ENCODE peak calls at places on chromosomes 13 and 19, in seven cellular contexts. One of them, this sample, is unnamed. For H3K4me1, the result is how much of the 10 kb centered on the place peaks cover.

GRCh38 chr19:3968556-3969434 is 2.1 kb downstream of the DAPK3 start:
- DNase-seq in Peyer's patch: no peak
- DNase-seq in A549: peak
- DNase-seq in endothelial cell of umbilical vein: peak
- DNase-seq in body of pancreas: peak
- DNase-seq in CD8-positive, alpha-beta T cell: no peak
- DNase-seq in transverse colon: peak
- DNase-seq in this sample: peak

GRCh38 chr13:113833111-113833830 is 30.6 kb downstream of the GAS6 start:
- DNase-seq in Peyer's patch: no peak
- DNase-seq in A549: no peak
- DNase-seq in endothelial cell of umbilical vein: no peak
- DNase-seq in body of pancreas: no peak
- DNase-seq in CD8-positive, alpha-beta T cell: no peak
- DNase-seq in transverse colon: no peak
- DNase-seq in this sample: no peak

GRCh38 chr19:41376241-41376997 is at the start of gene TMEM91:
- DNase-seq in Peyer's patch: peak
- DNase-seq in A549: no peak
- DNase-seq in endothelial cell of umbilical vein: peak
- DNase-seq in body of pancreas: peak
- DNase-seq in CD8-positive, alpha-beta T cell: no peak
- DNase-seq in transverse colon: peak
- DNase-seq in this sample: no peak

GRCh38 chr13:98570929-98571372 is 6.0 kb downstream of the STK24 start:
- DNase-seq in Peyer's patch: peak
- DNase-seq in A549: no peak
- DNase-seq in endothelial cell of umbilical vein: peak
- DNase-seq in body of pancreas: no peak
- DNase-seq in CD8-positive, alpha-beta T cell: no peak
- DNase-seq in transverse colon: peak
- DNase-seq in this sample: no peak

GRCh38 chr13:51643114-51643881 is 59.0 kb downstream of the WDFY2 start:
- DNase-seq in Peyer's patch: no peak
- DNase-seq in A549: peak
- DNase-seq in endothelial cell of umbilical vein: peak
- DNase-seq in body of pancreas: no peak
- DNase-seq in CD8-positive, alpha-beta T cell: no peak
- DNase-seq in transverse colon: no peak
- DNase-seq in this sample: no peak

GRCh38 chr19:56314018-56314583 is 538 bp downstream of the ZSCAN5A start:
- DNase-seq in Peyer's patch: no peak
- DNase-seq in A549: no peak
- DNase-seq in endothelial cell of umbilical vein: no peak
- DNase-seq in body of pancreas: no peak
- DNase-seq in CD8-positive, alpha-beta T cell: no peak
- DNase-seq in transverse colon: no peak
- DNase-seq in this sample: peak

GRCh38 chr19:9818175-9818733 is 625 bp downstream of the FBXL12 start:
- DNase-seq in Peyer's patch: no peak
- DNase-seq in A549: no peak
- DNase-seq in endothelial cell of umbilical vein: peak
- DNase-seq in body of pancreas: no peak
- DNase-seq in CD8-positive, alpha-beta T cell: no peak
- DNase-seq in transverse colon: no peak
- DNase-seq in this sample: no peak

GRCh38 chr19:49921871-49922755 is 6.9 kb upstream of the ATF5 start:
- DNase-seq in Peyer's patch: no peak
- DNase-seq in A549: no peak
- DNase-seq in endothelial cell of umbilical vein: no peak
- DNase-seq in body of pancreas: no peak
- DNase-seq in CD8-positive, alpha-beta T cell: no peak
- DNase-seq in transverse colon: no peak
- DNase-seq in this sample: no peak

GRCh38 chr19:32869369-32870153 is at the start of gene SLC7A9:
- DNase-seq in Peyer's patch: no peak
- DNase-seq in A549: no peak
- DNase-seq in endothelial cell of umbilical vein: no peak
- DNase-seq in body of pancreas: no peak
- DNase-seq in CD8-positive, alpha-beta T cell: no peak
- DNase-seq in transverse colon: no peak
- DNase-seq in this sample: no peak

GRCh38 chr19:44740351-44740824 is 8.1 kb upstream of the BCL3 start:
- DNase-seq in Peyer's patch: no peak
- DNase-seq in A549: peak
- DNase-seq in endothelial cell of umbilical vein: no peak
- DNase-seq in body of pancreas: no peak
- DNase-seq in CD8-positive, alpha-beta T cell: no peak
- DNase-seq in transverse colon: no peak
- DNase-seq in this sample: no peak

GRCh38 chr19:37583340-37583739 is 11.3 kb downstream of the ZNF571 start:
- DNase-seq in Peyer's patch: no peak
- DNase-seq in A549: no peak
- DNase-seq in endothelial cell of umbilical vein: no peak
- DNase-seq in body of pancreas: no peak
- DNase-seq in CD8-positive, alpha-beta T cell: no peak
- DNase-seq in transverse colon: no peak
- DNase-seq in this sample: no peak

GRCh38 chr13:44815507-44816074 is 173.7 kb downstream of the NUFIP1 start:
- DNase-seq in Peyer's patch: no peak
- DNase-seq in A549: peak
- DNase-seq in endothelial cell of umbilical vein: peak
- DNase-seq in body of pancreas: peak
- DNase-seq in CD8-positive, alpha-beta T cell: no peak
- DNase-seq in transverse colon: no peak
- DNase-seq in this sample: peak

GRCh38 chr13:42392706-42393572 is 121.0 kb downstream of the AKAP11 start:
- DNase-seq in Peyer's patch: no peak
- DNase-seq in A549: no peak
- DNase-seq in endothelial cell of umbilical vein: no peak
- DNase-seq in body of pancreas: no peak
- DNase-seq in CD8-positive, alpha-beta T cell: no peak
- DNase-seq in transverse colon: no peak
- DNase-seq in this sample: no peak

GRCh38 chr19:754530-754929 is 3.6 kb downstream of the MISP start:
- DNase-seq in Peyer's patch: no peak
- DNase-seq in A549: no peak
- DNase-seq in endothelial cell of umbilical vein: no peak
- DNase-seq in body of pancreas: no peak
- DNase-seq in CD8-positive, alpha-beta T cell: no peak
- DNase-seq in transverse colon: peak
- DNase-seq in this sample: no peak

GRCh38 chr13:20160346-20161274 is at the start of gene GJA3:
- DNase-seq in Peyer's patch: peak
- DNase-seq in A549: peak
- DNase-seq in endothelial cell of umbilical vein: no peak
- DNase-seq in body of pancreas: no peak
- DNase-seq in CD8-positive, alpha-beta T cell: peak
- DNase-seq in transverse colon: no peak
- DNase-seq in this sample: peak

GRCh38 chr13:39035204-39035603 is 2.7 kb downstream of the PROSER1 start:
- DNase-seq in Peyer's patch: no peak
- DNase-seq in A549: no peak
- DNase-seq in endothelial cell of umbilical vein: peak
- DNase-seq in body of pancreas: no peak
- DNase-seq in CD8-positive, alpha-beta T cell: no peak
- DNase-seq in transverse colon: no peak
- DNase-seq in this sample: peak

DNA sequence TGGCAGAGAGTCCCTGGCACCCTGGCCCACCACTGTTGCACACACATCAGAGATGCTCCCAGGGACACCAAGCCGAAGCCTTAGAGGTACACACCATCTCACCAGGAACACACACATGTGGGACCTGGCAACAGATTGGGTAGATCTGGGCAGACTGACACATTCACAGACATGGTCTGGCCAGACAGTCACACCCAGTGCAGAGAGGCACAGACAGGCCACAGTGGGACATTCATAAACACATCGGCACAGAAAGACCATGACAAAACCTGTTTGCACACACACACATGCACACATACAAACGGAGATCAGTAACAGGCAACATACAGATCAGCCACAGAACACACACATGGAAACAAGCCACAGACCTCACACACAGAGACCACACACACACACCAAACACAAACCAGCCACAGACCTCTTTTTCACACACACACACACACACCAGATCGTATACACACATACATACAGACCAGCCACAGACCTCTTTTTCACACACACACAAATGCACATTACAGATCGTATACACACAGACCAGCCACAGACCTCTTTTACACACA is 6.3 kb upstream of the JUNB start:
- DNase-seq in Peyer's patch: no peak
- DNase-seq in A549: peak
- DNase-seq in endothelial cell of umbilical vein: no peak
- DNase-seq in body of pancreas: no peak
- DNase-seq in CD8-positive, alpha-beta T cell: no peak
- DNase-seq in transverse colon: no peak
- DNase-seq in this sample: no peak
- H3K4me1 ChIP-seq in Peyer's patch: half or more
- H3K4me1 ChIP-seq in A549: half or more
- H3K4me1 ChIP-seq in endothelial cell of umbilical vein: under half
- H3K4me1 ChIP-seq in body of pancreas: half or more
- H3K4me1 ChIP-seq in CD8-positive, alpha-beta T cell: half or more
- H3K4me1 ChIP-seq in transverse colon: half or more
- H3K4me1 ChIP-seq in this sample: under half

GRCh38 chr19:54418030-54418929 is 3.0 kb downstream of the TTYH1 start:
- DNase-seq in Peyer's patch: no peak
- DNase-seq in A549: peak
- DNase-seq in endothelial cell of umbilical vein: no peak
- DNase-seq in body of pancreas: no peak
- DNase-seq in CD8-positive, alpha-beta T cell: no peak
- DNase-seq in transverse colon: no peak
- DNase-seq in this sample: no peak
- H3K4me1 ChIP-seq in Peyer's patch: under half
- H3K4me1 ChIP-seq in A549: under half
- H3K4me1 ChIP-seq in endothelial cell of umbilical vein: under half
- H3K4me1 ChIP-seq in body of pancreas: under half
- H3K4me1 ChIP-seq in CD8-positive, alpha-beta T cell: under half
- H3K4me1 ChIP-seq in transverse colon: under half
- H3K4me1 ChIP-seq in this sample: under half

GRCh38 chr19:48614436-48615144 is at the start of gene FAM83E:
- DNase-seq in Peyer's patch: no peak
- DNase-seq in A549: peak
- DNase-seq in endothelial cell of umbilical vein: no peak
- DNase-seq in body of pancreas: peak
- DNase-seq in CD8-positive, alpha-beta T cell: no peak
- DNase-seq in transverse colon: peak
- DNase-seq in this sample: no peak
- H3K4me1 ChIP-seq in Peyer's patch: under half
- H3K4me1 ChIP-seq in A549: under half
- H3K4me1 ChIP-seq in endothelial cell of umbilical vein: under half
- H3K4me1 ChIP-seq in body of pancreas: under half
- H3K4me1 ChIP-seq in CD8-positive, alpha-beta T cell: under half
- H3K4me1 ChIP-seq in transverse colon: under half
- H3K4me1 ChIP-seq in this sample: under half

DNA sequence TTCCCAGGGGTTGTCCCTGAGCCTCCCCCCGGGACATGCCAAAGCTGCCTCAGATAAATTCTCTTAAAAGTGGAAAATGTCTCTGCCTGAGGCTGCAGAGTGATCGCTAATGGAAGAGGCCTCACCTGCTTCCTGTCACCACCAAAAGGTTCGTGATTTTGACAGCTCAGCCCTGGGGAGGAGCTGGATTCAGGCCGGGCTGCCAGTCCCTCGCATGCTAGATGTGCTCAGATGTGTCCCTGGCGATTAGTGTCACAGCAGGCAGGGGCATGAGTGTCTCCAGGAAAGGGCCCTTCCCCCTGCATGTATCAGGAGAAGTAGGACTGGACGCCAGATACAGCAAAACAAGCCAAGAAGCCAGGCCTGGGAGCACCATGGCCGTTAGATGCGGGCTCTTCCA is 626.5 kb downstream of the UQCRFS1 start:
- DNase-seq in Peyer's patch: no peak
- DNase-seq in A549: no peak
- DNase-seq in endothelial cell of umbilical vein: no peak
- DNase-seq in body of pancreas: no peak
- DNase-seq in CD8-positive, alpha-beta T cell: no peak
- DNase-seq in transverse colon: no peak
- DNase-seq in this sample: no peak
- H3K4me1 ChIP-seq in Peyer's patch: under half
- H3K4me1 ChIP-seq in A549: under half
- H3K4me1 ChIP-seq in endothelial cell of umbilical vein: under half
- H3K4me1 ChIP-seq in body of pancreas: under half
- H3K4me1 ChIP-seq in CD8-positive, alpha-beta T cell: under half
- H3K4me1 ChIP-seq in transverse colon: under half
- H3K4me1 ChIP-seq in this sample: under half

DNA sequence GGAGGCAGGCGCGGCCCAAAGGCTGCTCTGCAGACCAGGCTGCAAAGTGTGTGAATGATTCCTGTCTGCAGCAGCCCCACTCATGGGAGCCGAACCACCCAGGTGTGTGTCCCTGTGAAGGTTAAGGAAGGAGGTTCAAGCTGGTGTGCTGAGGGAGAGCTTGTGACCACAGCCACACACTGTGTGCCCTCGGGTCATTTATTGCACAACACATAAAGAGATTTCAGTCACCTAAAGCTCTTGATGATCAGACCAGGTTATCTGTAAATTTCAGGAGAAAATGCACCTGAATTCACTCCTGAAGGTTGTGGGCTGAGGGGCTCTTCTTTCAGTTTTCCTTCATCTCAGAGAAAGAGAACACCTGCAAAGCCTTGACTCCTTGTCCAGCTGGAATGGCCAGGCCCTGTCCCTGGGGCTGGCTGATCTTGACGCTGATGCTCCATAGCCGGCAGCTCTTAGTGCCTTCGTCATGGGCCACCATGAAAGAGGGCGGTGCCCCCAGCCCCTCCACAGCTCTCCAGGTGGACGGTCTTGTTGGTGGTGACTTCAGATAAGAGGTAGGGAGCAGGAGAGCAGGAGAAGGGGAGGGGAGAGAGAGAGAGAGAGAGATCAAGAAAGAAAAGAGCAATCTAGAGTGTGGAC is 110.8 kb upstream of the C1QTNF9B start:
- DNase-seq in Peyer's patch: no peak
- DNase-seq in A549: no peak
- DNase-seq in endothelial cell of umbilical vein: no peak
- DNase-seq in body of pancreas: no peak
- DNase-seq in CD8-positive, alpha-beta T cell: no peak
- DNase-seq in transverse colon: no peak
- DNase-seq in this sample: no peak
- H3K4me1 ChIP-seq in Peyer's patch: under half
- H3K4me1 ChIP-seq in A549: under half
- H3K4me1 ChIP-seq in endothelial cell of umbilical vein: under half
- H3K4me1 ChIP-seq in body of pancreas: under half
- H3K4me1 ChIP-seq in CD8-positive, alpha-beta T cell: under half
- H3K4me1 ChIP-seq in transverse colon: under half
- H3K4me1 ChIP-seq in this sample: under half

This sample was measured in HAP-1.